ENCODE peak calls at places on chromosomes 1 and 21, in six cellular contexts. R, I, V, P, N and F are unnamed samples.

GRCh38 chr1:21587602-21587953 is 78.4 kb downstream of the ALPL start:
- DNase-seq in R (no peak), I (no peak), V (no peak), P (no peak), N (no peak), F (no peak)

GRCh38 chr1:39900662-39901485 is 843 bp downstream of the MYCL start:
- DNase-seq in R (peak), I (no peak), V (no peak), P (no peak), N (no peak), F (no peak)

GRCh38 chr1:220818421-220819173 is 31.9 kb downstream of the MTARC1 start:
- DNase-seq in R (no peak), I (no peak), V (no peak), P (no peak), N (no peak), F (no peak)

GRCh38 chr1:219533280-219533679 is 79.6 kb downstream of the ZC3H11B start:
- DNase-seq in R (no peak), I (no peak), V (no peak), P (no peak), N (no peak), F (no peak)

GRCh38 chr1:156785458-156785857 is 18.1 kb downstream of the PRCC start:
- DNase-seq in R (no peak), I (no peak), V (no peak), P (no peak), N (no peak), F (no peak)

GRCh38 chr1:219544163-219544846 is 68.6 kb downstream of the ZC3H11B start:
- DNase-seq in R (no peak), I (no peak), V (no peak), P (no peak), N (no peak), F (no peak)

GRCh38 chr1:230822092-230822581 is 46.2 kb downstream of the C1orf198 start:
- DNase-seq in R (no peak), I (no peak), V (no peak), P (no peak), N (no peak), F (no peak)

GRCh38 chr1:40477680-40478057 is 579 bp downstream of the ZFP69 start:
- DNase-seq in R (no peak), I (no peak), V (no peak), P (no peak), N (no peak), F (peak)

GRCh38 chr1:33346921-33347649 is 26.2 kb upstream of the A3GALT2 start:
- DNase-seq in R (no peak), I (peak), V (no peak), P (no peak), N (no peak), F (peak)

GRCh38 chr1:115828101-115829022 is 12.6 kb downstream of the NHLH2 start:
- DNase-seq in R (peak), I (no peak), V (no peak), P (no peak), N (no peak), F (peak)

GRCh38 chr1:56825436-56825835 is 6.2 kb upstream of the FYB2 start:
- DNase-seq in R (no peak), I (no peak), V (no peak), P (no peak), N (no peak), F (no peak)

GRCh38 chr1:6261615-6261995 is 707 bp upstream of the GPR153 start:
- DNase-seq in R (peak), I (no peak), V (no peak), P (no peak), N (no peak), F (no peak)

GRCh38 chr21:36718951-36719501 is 20.1 kb downstream of the SIM2 start:
- DNase-seq in R (no peak), I (peak), V (no peak), P (no peak), N (no peak), F (no peak)

GRCh38 chr1:155005076-155005971 is 2.7 kb downstream of the ZBTB7B start:
- DNase-seq in R (no peak), I (no peak), V (no peak), P (no peak), N (peak), F (peak)

GRCh38 chr1:19923953-19924346 is 533 bp upstream of the PLA2G2E start:
- DNase-seq in R (peak), I (no peak), V (no peak), P (no peak), N (no peak), F (no peak)

GRCh38 chr1:106846656-106847055 is 209.8 kb upstream of the PRMT6 start:
- DNase-seq in R (no peak), I (no peak), V (no peak), P (no peak), N (no peak), F (no peak)

GRCh38 chr1:201131398-201131797 is 4.4 kb upstream of the ASCL5 start:
- DNase-seq in R (no peak), I (no peak), V (no peak), P (no peak), N (no peak), F (peak)

GRCh38 chr1:46539968-46540367 is 11.5 kb downstream of the KNCN start:
- DNase-seq in R (no peak), I (no peak), V (no peak), P (no peak), N (no peak), F (peak)

GRCh38 chr21:18153063-18153462 is 91.6 kb upstream of the CHODL start:
- DNase-seq in R (no peak), I (no peak), V (no peak), P (no peak), N (peak), F (no peak)

GRCh38 chr21:33950425-33951079 is 34.9 kb upstream of the ATP5PO start:
- DNase-seq in R (no peak), I (no peak), V (no peak), P (no peak), N (no peak), F (no peak)

GRCh38 chr1:13892671-13893325 is 192.8 kb downstream of the PRDM2 start:
- DNase-seq in R (peak), I (no peak), V (no peak), P (no peak), N (no peak), F (no peak)

GRCh38 chr1:168285419-168285790 is 4.7 kb downstream of the TBX19 start:
- DNase-seq in R (no peak), I (no peak), V (no peak), P (no peak), N (no peak), F (no peak)

GRCh38 chr21:42614811-42615342 is 38.5 kb upstream of the PDE9A start:
- DNase-seq in R (peak), I (no peak), V (peak), P (peak), N (no peak), F (no peak)

GRCh38 chr1:54798206-54798605 is 2.9 kb downstream of the TTC22 start:
- DNase-seq in R (no peak), I (no peak), V (no peak), P (no peak), N (no peak), F (no peak)

GRCh38 chr1:198656500-198656932 is 17.7 kb downstream of the PTPRC start:
- DNase-seq in R (no peak), I (no peak), V (peak), P (peak), N (no peak), F (peak)

GRCh38 chr1:212477014-212477679 is 44.4 kb downstream of the NENF start:
- DNase-seq in R (peak), I (peak), V (peak), P (peak), N (peak), F (peak)

GRCh38 chr1:207797229-207797973 is 45.5 kb downstream of the CD46 start:
- DNase-seq in R (peak), I (peak), V (peak), P (peak), N (peak), F (peak)

GRCh38 chr1:228416217-228416971 is at the start of gene TRIM17:
- DNase-seq in R (peak), I (no peak), V (no peak), P (peak), N (no peak), F (no peak)

GRCh38 chr1:89259283-89259971 is 13.2 kb downstream of the GBP5 start:
- DNase-seq in R (no peak), I (no peak), V (peak), P (no peak), N (peak), F (no peak)

GRCh38 chr1:60753508-60753907 is 328.9 kb upstream of the NFIA start:
- DNase-seq in R (no peak), I (no peak), V (no peak), P (no peak), N (no peak), F (no peak)

GRCh38 chr1:183571678-183572268 is 18.5 kb downstream of the NCF2 start:
- DNase-seq in R (no peak), I (no peak), V (no peak), P (no peak), N (no peak), F (no peak)

GRCh38 chr21:29715089-29715488 is 224.7 kb downstream of the GRIK1 start:
- DNase-seq in R (no peak), I (no peak), V (no peak), P (no peak), N (no peak), F (no peak)

GRCh38 chr1:26721669-26722355 is 26.0 kb downstream of the ARID1A start:
- DNase-seq in R (no peak), I (no peak), V (no peak), P (no peak), N (no peak), F (no peak)

GRCh38 chr1:117616356-117616755 is 10.5 kb downstream of the TENT5C start:
- DNase-seq in R (no peak), I (no peak), V (no peak), P (no peak), N (no peak), F (no peak)

GRCh38 chr1:27885114-27885528 is 12.8 kb downstream of the THEMIS2 start:
- DNase-seq in R (no peak), I (no peak), V (no peak), P (no peak), N (no peak), F (no peak)

GRCh38 chr21:34613679-34614442 is 1.1 kb downstream of the RCAN1 start:
- DNase-seq in R (no peak), I (no peak), V (no peak), P (no peak), N (no peak), F (peak)

GRCh38 chr1:59516881-59517280 is 220.0 kb downstream of the FGGY start:
- DNase-seq in R (no peak), I (no peak), V (no peak), P (no peak), N (no peak), F (no peak)